ENCODE peak calls at places on chromosomes 6 and 20, in four cellular contexts. One of them, this sample, is unnamed.

GRCh38 chr6:79045966-79046365 is 32.1 kb downstream of the PHIP start:
- DNase-seq in choroid plexus epithelial cell: no peak
- DNase-seq in astrocyte of the cerebellum: no peak
- DNase-seq in astrocyte of the spinal cord: no peak
- DNase-seq in this sample: no peak

GRCh38 chr6:169656626-169657610 is 44.9 kb downstream of the WDR27 start:
- DNase-seq in choroid plexus epithelial cell: no peak
- DNase-seq in astrocyte of the spinal cord: no peak
- DNase-seq in astrocyte of the cerebellum: no peak
- DNase-seq in this sample: no peak

GRCh38 chr20:47699804-47700203 is 85.5 kb downstream of the SULF2 start:
- DNase-seq in astrocyte of the cerebellum: no peak
- DNase-seq in choroid plexus epithelial cell: no peak
- DNase-seq in astrocyte of the spinal cord: no peak
- DNase-seq in this sample: no peak

GRCh38 chr20:40470313-40471260 is 218.4 kb downstream of the MAFB start:
- DNase-seq in astrocyte of the cerebellum: no peak
- DNase-seq in astrocyte of the spinal cord: no peak
- DNase-seq in choroid plexus epithelial cell: peak; percentile 5
- DNase-seq in this sample: no peak

GRCh38 chr6:145327497-145328055 is 407.7 kb downstream of the EPM2A start:
- DNase-seq in choroid plexus epithelial cell: no peak
- DNase-seq in astrocyte of the cerebellum: no peak
- DNase-seq in astrocyte of the spinal cord: no peak
- DNase-seq in this sample: no peak

GRCh38 chr6:93580441-93580840 is 161.1 kb upstream of the EPHA7 start:
- DNase-seq in astrocyte of the cerebellum: no peak
- DNase-seq in choroid plexus epithelial cell: no peak
- DNase-seq in astrocyte of the spinal cord: no peak
- DNase-seq in this sample: no peak

GRCh38 chr6:138115191-138115590 is 8.0 kb upstream of the PERP start:
- DNase-seq in astrocyte of the spinal cord: no peak
- DNase-seq in astrocyte of the cerebellum: no peak
- DNase-seq in choroid plexus epithelial cell: no peak
- DNase-seq in this sample: no peak

GRCh38 chr6:12092762-12093161 is 80.7 kb downstream of the HIVEP1 start:
- DNase-seq in astrocyte of the cerebellum: no peak
- DNase-seq in choroid plexus epithelial cell: no peak
- DNase-seq in astrocyte of the spinal cord: no peak
- DNase-seq in this sample: no peak

GRCh38 chr6:70415247-70415646 is 1.9 kb downstream of the FAM135A start:
- DNase-seq in astrocyte of the spinal cord: no peak
- DNase-seq in astrocyte of the cerebellum: no peak
- DNase-seq in choroid plexus epithelial cell: no peak
- DNase-seq in this sample: no peak

GRCh38 chr6:145733770-145734169 is 1.6 kb downstream of the EPM2A start:
- DNase-seq in astrocyte of the cerebellum: no peak
- DNase-seq in astrocyte of the spinal cord: no peak
- DNase-seq in choroid plexus epithelial cell: no peak
- DNase-seq in this sample: no peak

GRCh38 chr20:36720510-36720909 is 25.4 kb downstream of the NDRG3 start:
- DNase-seq in choroid plexus epithelial cell: peak; percentile 13
- DNase-seq in astrocyte of the spinal cord: no peak
- DNase-seq in astrocyte of the cerebellum: no peak
- DNase-seq in this sample: no peak

GRCh38 chr6:122008105-122009100 is 391.0 kb upstream of the HSF2 start:
- DNase-seq in astrocyte of the cerebellum: peak; percentile 68
- DNase-seq in choroid plexus epithelial cell: peak; percentile 42
- DNase-seq in astrocyte of the spinal cord: peak; percentile 80
- DNase-seq in this sample: peak; percentile 31

GRCh38 chr6:19086480-19086879 is 699.3 kb downstream of the RNF144B start:
- DNase-seq in choroid plexus epithelial cell: no peak
- DNase-seq in astrocyte of the cerebellum: no peak
- DNase-seq in astrocyte of the spinal cord: no peak
- DNase-seq in this sample: no peak

GRCh38 chr6:49264496-49264895 is 198.6 kb downstream of the MMUT start:
- DNase-seq in choroid plexus epithelial cell: no peak
- DNase-seq in astrocyte of the spinal cord: no peak
- DNase-seq in astrocyte of the cerebellum: no peak
- DNase-seq in this sample: no peak

GRCh38 chr6:155315516-155315871 is 1.2 kb upstream of the TFB1M start:
- DNase-seq in choroid plexus epithelial cell: peak; percentile 56
- DNase-seq in astrocyte of the spinal cord: no peak
- DNase-seq in astrocyte of the cerebellum: no peak
- DNase-seq in this sample: peak; percentile 22

GRCh38 chr6:28489366-28490190 is 26.0 kb downstream of the GPX6 start:
- DNase-seq in astrocyte of the cerebellum: no peak
- DNase-seq in choroid plexus epithelial cell: peak; percentile 89
- DNase-seq in astrocyte of the spinal cord: peak; percentile 83
- DNase-seq in this sample: peak; percentile 28

GRCh38 chr20:41174782-41175181 is 37.4 kb downstream of the PLCG1 start:
- DNase-seq in astrocyte of the cerebellum: no peak
- DNase-seq in astrocyte of the spinal cord: no peak
- DNase-seq in choroid plexus epithelial cell: peak; percentile 38
- DNase-seq in this sample: no peak

GRCh38 chr20:36644032-36644712 is 1.8 kb downstream of the SLA2 start:
- DNase-seq in choroid plexus epithelial cell: no peak
- DNase-seq in astrocyte of the cerebellum: no peak
- DNase-seq in astrocyte of the spinal cord: no peak
- DNase-seq in this sample: no peak

GRCh38 chr20:46562373-46563169 is 12.1 kb upstream of the OCSTAMP start:
- DNase-seq in choroid plexus epithelial cell: peak; percentile 81
- DNase-seq in astrocyte of the cerebellum: peak; percentile 5
- DNase-seq in astrocyte of the spinal cord: peak; percentile 47
- DNase-seq in this sample: no peak

GRCh38 chr6:44030812-44031454 is 96.3 kb downstream of the MRPL14 start:
- DNase-seq in astrocyte of the cerebellum: no peak
- DNase-seq in choroid plexus epithelial cell: no peak
- DNase-seq in astrocyte of the spinal cord: no peak
- DNase-seq in this sample: no peak

GRCh38 chr6:46323312-46323965 is 152.7 kb upstream of the ENPP5 start:
- DNase-seq in astrocyte of the spinal cord: peak; percentile 86
- DNase-seq in astrocyte of the cerebellum: peak; percentile 90
- DNase-seq in choroid plexus epithelial cell: peak; percentile 93
- DNase-seq in this sample: peak; percentile 70

GRCh38 chr6:81812416-81812815 is 59.9 kb upstream of the TENT5A start:
- DNase-seq in choroid plexus epithelial cell: no peak
- DNase-seq in astrocyte of the spinal cord: no peak
- DNase-seq in astrocyte of the cerebellum: no peak
- DNase-seq in this sample: no peak

GRCh38 chr6:14640631-14641030 is 523.1 kb downstream of the CD83 start:
- DNase-seq in astrocyte of the spinal cord: no peak
- DNase-seq in choroid plexus epithelial cell: no peak
- DNase-seq in astrocyte of the cerebellum: no peak
- DNase-seq in this sample: no peak

GRCh38 chr6:14641401-14641800 is 523.8 kb downstream of the CD83 start:
- DNase-seq in astrocyte of the cerebellum: no peak
- DNase-seq in choroid plexus epithelial cell: no peak
- DNase-seq in astrocyte of the spinal cord: no peak
- DNase-seq in this sample: no peak

GRCh38 chr6:14645221-14645620 is 527.6 kb downstream of the CD83 start:
- DNase-seq in astrocyte of the cerebellum: no peak
- DNase-seq in choroid plexus epithelial cell: no peak
- DNase-seq in astrocyte of the spinal cord: no peak
- DNase-seq in this sample: no peak

GRCh38 chr6:14642106-14642505 is 524.5 kb downstream of the CD83 start:
- DNase-seq in astrocyte of the cerebellum: no peak
- DNase-seq in choroid plexus epithelial cell: no peak
- DNase-seq in astrocyte of the spinal cord: no peak
- DNase-seq in this sample: no peak

DNA sequence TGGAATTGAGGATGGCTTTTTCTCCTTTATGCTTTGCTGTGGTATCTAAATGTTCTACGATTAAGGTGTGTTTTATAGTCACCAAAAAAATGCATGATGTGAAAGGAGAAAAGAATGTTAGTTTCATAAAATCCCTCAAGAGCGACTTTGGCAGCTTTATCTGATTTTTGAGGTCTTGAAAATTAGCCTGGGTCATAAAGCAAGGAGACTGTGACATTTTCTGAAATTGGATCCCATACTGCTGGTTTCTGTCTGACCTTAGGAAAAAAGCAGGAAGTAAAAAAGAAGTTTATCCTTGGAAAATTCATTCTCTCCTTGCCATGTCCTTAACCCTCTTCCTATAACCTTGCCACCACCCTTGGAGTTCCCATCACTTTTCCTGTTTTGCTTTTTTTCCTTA is 525.3 kb downstream of the CD83 start:
- DNase-seq in choroid plexus epithelial cell: no peak
- DNase-seq in astrocyte of the spinal cord: no peak
- DNase-seq in astrocyte of the cerebellum: no peak
- DNase-seq in this sample: no peak
- H3K4me3 ChIP-seq in choroid plexus epithelial cell: no peak overlapping the region
- H3K4me3 ChIP-seq in astrocyte of the spinal cord: no peak overlapping the region
- H3K4me3 ChIP-seq in astrocyte of the cerebellum: no peak overlapping the region
- H3K4me3 ChIP-seq in this sample: no peak overlapping the region

GRCh38 chr20:18909254-18909653 is 95.7 kb downstream of the SCP2D1 start:
- DNase-seq in choroid plexus epithelial cell: no peak
- DNase-seq in astrocyte of the spinal cord: no peak
- DNase-seq in astrocyte of the cerebellum: no peak
- DNase-seq in this sample: no peak

GRCh38 chr20:18916886-18917785 is 103.6 kb downstream of the SCP2D1 start:
- DNase-seq in astrocyte of the spinal cord: peak; percentile 43
- DNase-seq in astrocyte of the cerebellum: no peak
- DNase-seq in choroid plexus epithelial cell: no peak
- DNase-seq in this sample: no peak

GRCh38 chr20:18908109-18908508 is 94.5 kb downstream of the SCP2D1 start:
- DNase-seq in astrocyte of the cerebellum: no peak
- DNase-seq in choroid plexus epithelial cell: no peak
- DNase-seq in astrocyte of the spinal cord: no peak
- DNase-seq in this sample: no peak

GRCh38 chr20:18913701-18914100 is 100.1 kb downstream of the SCP2D1 start:
- DNase-seq in choroid plexus epithelial cell: no peak
- DNase-seq in astrocyte of the spinal cord: no peak
- DNase-seq in astrocyte of the cerebellum: no peak
- DNase-seq in this sample: no peak
- H3K4me3 ChIP-seq in choroid plexus epithelial cell: no peak overlapping the region
- H3K4me3 ChIP-seq in astrocyte of the spinal cord: no peak overlapping the region
- H3K4me3 ChIP-seq in astrocyte of the cerebellum: no peak overlapping the region
- H3K4me3 ChIP-seq in this sample: no peak overlapping the region

GRCh38 chr6:156992396-156992795 is 215.2 kb downstream of the ARID1B start:
- DNase-seq in astrocyte of the spinal cord: no peak
- DNase-seq in choroid plexus epithelial cell: peak; percentile 23
- DNase-seq in astrocyte of the cerebellum: no peak
- DNase-seq in this sample: no peak

GRCh38 chr6:156989159-156989806 is 212.1 kb downstream of the ARID1B start:
- DNase-seq in astrocyte of the cerebellum: no peak
- DNase-seq in choroid plexus epithelial cell: no peak
- DNase-seq in astrocyte of the spinal cord: no peak
- DNase-seq in this sample: no peak

GRCh38 chr6:156985309-156985708 is 208.1 kb downstream of the ARID1B start:
- DNase-seq in choroid plexus epithelial cell: no peak
- DNase-seq in astrocyte of the spinal cord: no peak
- DNase-seq in astrocyte of the cerebellum: no peak
- DNase-seq in this sample: no peak

GRCh38 chr6:156991971-156992370 is 214.8 kb downstream of the ARID1B start:
- DNase-seq in choroid plexus epithelial cell: peak; percentile 56
- DNase-seq in astrocyte of the cerebellum: no peak
- DNase-seq in astrocyte of the spinal cord: peak; percentile 46
- DNase-seq in this sample: no peak

GRCh38 chr6:156988276-156989158 is 211.3 kb downstream of the ARID1B start:
- DNase-seq in astrocyte of the spinal cord: peak; percentile 26
- DNase-seq in astrocyte of the cerebellum: no peak
- DNase-seq in choroid plexus epithelial cell: no peak
- DNase-seq in this sample: no peak
- H3K4me3 ChIP-seq in astrocyte of the spinal cord: no peak overlapping the region
- H3K4me3 ChIP-seq in astrocyte of the cerebellum: no peak overlapping the region
- H3K4me3 ChIP-seq in choroid plexus epithelial cell: no peak overlapping the region
- H3K4me3 ChIP-seq in this sample: no peak overlapping the region

DNA sequence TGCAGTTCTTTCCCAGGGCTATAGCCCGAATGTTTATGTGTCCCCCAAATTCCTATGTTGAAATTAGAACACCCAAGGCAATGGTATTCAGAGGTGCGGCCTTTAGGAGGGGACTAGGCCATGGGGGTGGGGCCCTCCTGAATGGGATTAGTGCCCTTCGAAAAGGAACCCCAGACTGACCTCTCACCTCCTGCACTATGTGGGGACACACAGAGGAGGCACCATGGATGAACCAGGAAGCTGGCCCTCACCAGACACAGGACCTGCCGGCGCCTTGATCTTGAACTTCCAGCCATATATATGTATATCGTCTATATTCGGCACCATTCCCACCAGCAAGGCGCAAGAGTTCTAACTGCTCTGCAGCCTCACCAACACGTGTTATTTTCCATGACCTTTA is 101.5 kb upstream of the BHLHE23 start:
- DNase-seq in astrocyte of the cerebellum: no peak
- DNase-seq in astrocyte of the spinal cord: no peak
- DNase-seq in choroid plexus epithelial cell: no peak
- DNase-seq in this sample: no peak
- H3K4me3 ChIP-seq in astrocyte of the cerebellum: no peak overlapping the region
- H3K4me3 ChIP-seq in astrocyte of the spinal cord: no peak overlapping the region
- H3K4me3 ChIP-seq in choroid plexus epithelial cell: no peak overlapping the region
- H3K4me3 ChIP-seq in this sample: no peak overlapping the region

DNA sequence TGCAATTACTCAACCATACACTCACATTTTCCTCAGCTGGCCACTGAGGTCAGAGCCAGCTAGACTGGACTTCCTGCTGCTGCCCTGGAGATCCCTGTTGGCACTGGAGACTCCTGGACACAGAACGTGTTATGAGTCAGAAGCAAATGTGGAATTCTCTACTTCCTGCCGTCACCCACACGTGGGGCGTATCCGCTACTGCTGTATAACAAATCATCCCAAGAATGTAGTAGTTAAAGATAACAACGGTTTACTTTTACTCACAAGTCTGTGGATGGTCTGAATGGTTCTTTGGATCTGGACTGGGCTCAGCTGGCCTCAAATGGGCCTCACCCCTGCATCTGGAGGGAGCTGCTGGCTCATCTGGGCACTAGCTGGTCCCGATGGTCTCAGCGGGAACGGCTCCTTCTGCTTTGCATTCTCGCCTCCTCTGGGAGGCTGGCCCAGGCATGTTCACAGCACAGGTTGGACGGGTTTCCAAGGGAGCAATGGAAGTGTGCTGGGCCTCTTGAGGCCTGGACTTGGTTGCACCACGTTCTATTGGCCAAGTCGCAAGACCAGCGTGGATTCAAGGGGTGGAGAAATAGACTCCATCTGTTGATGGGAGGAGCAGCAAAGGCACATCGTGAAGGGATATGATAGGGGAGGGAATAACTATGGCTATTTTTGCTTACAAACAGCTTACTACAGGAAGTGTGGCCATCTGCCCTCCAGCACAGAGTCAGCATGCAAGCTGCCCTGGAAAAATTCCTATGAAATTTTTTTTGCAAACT is 118.5 kb downstream of the SNX5 start:
- DNase-seq in astrocyte of the cerebellum: peak; percentile 88
- DNase-seq in choroid plexus epithelial cell: peak; percentile 97
- DNase-seq in astrocyte of the spinal cord: peak; percentile 97
- DNase-seq in this sample: peak; percentile 78
- H3K4me3 ChIP-seq in astrocyte of the cerebellum: no peak overlapping the region
- H3K4me3 ChIP-seq in choroid plexus epithelial cell: no peak overlapping the region
- H3K4me3 ChIP-seq in astrocyte of the spinal cord: no peak overlapping the region
- H3K4me3 ChIP-seq in this sample: no peak overlapping the region